ENCODE peak calls at places on chromosomes 2 and 18, in four cellular contexts. M is fibroblast of lung, I is HFF-Myc, K is pancreas. V is an unnamed sample.

GRCh38 chr2:63790913-63791312 is 50.8 kb upstream of the UGP2 start:
- DNase-seq in I (peak; percentile 72), K (no peak), M (peak; percentile 93), V (no peak)

GRCh38 chr18:49757513-49758262 is 55.6 kb downstream of the ACAA2 start:
- DNase-seq in M (no peak), K (no peak), I (no peak), V (peak; percentile 43)

GRCh38 chr2:3040066-3040428 is 337.6 kb downstream of the EIPR1 start:
- DNase-seq in K (no peak), I (no peak), M (no peak), V (no peak)

GRCh38 chr2:152942940-152943440 is 224.6 kb downstream of the ARL6IP6 start:
- DNase-seq in I (no peak), K (no peak), M (no peak), V (no peak)

GRCh38 chr2:68292108-68292710 is 27.5 kb downstream of the CNRIP1 start:
- DNase-seq in I (no peak), K (no peak), M (peak; percentile 16), V (peak; percentile 71)

GRCh38 chr2:15800489-15801329 is 139.6 kb upstream of the MYCN start:
- DNase-seq in I (no peak), M (no peak), K (no peak), V (no peak)

GRCh38 chr2:229673676-229674075 is 40.7 kb downstream of the DNER start:
- DNase-seq in M (no peak), K (no peak), I (no peak), V (peak; percentile 62)

GRCh38 chr2:174477772-174478171 is 9.1 kb downstream of the GPR155 start:
- DNase-seq in I (no peak), M (no peak), K (no peak), V (no peak)

GRCh38 chr2:81835318-81836000 is 1530.9 kb upstream of the LRRTM1 start:
- DNase-seq in I (no peak), M (peak; percentile 54), K (no peak), V (peak; percentile 24)

GRCh38 chr18:24089059-24089458 is 49.8 kb upstream of the CABYR start:
- DNase-seq in I (no peak), M (no peak), K (no peak), V (peak; percentile 67)

GRCh38 chr2:46865181-46865970 is 50.2 kb downstream of the MCFD2 start:
- DNase-seq in I (no peak), K (no peak), M (no peak), V (no peak)

GRCh38 chr2:203814661-203815540 is 52.7 kb upstream of the CTLA4 start:
- DNase-seq in K (no peak), M (peak; percentile 79), I (peak; percentile 66), V (peak; percentile 87)

GRCh38 chr2:73077424-73077795 is 5.9 kb upstream of the SFXN5 start:
- DNase-seq in K (no peak), M (no peak), I (no peak), V (no peak)

GRCh38 chr2:85852979-85853498 is 35.8 kb downstream of the ST3GAL5 start:
- DNase-seq in M (no peak), I (no peak), K (no peak), V (no peak)

GRCh38 chr2:75553961-75554539 is 6.7 kb downstream of the EVA1A start:
- DNase-seq in K (no peak), M (no peak), I (no peak), V (no peak)

GRCh38 chr2:30947686-30948085 is 140.4 kb upstream of the CAPN13 start:
- DNase-seq in I (no peak), M (no peak), K (no peak), V (no peak)